ENCODE peak calls at places on chromosomes 16 and 17, in six cellular contexts. Q is lower leg skin, Z is epithelial cell of esophagus, R is dorsolateral prefrontal cortex, T is K562, P is A549. L is an unnamed sample.

GRCh38 chr17:55458287-55458900 is 36.8 kb upstream of the MMD start:
- DNase-seq in P (no peak), T (no peak), Z (no peak), Q (no peak), R (no peak), L (no peak)

GRCh38 chr17:76953066-76953465 is 84.9 kb downstream of the MGAT5B start:
- DNase-seq in Q (no peak), T (no peak), P (no peak), R (no peak), Z (no peak), L (no peak)

GRCh38 chr17:40534431-40535189 is 30.7 kb downstream of the CCR7 start:
- DNase-seq in P (no peak), Z (no peak), R (no peak), Q (no peak), T (no peak), L (no peak)

GRCh38 chr16:89467382-89467781 is 23.0 kb downstream of the ANKRD11 start:
- DNase-seq in P (no peak), T (no peak), Z (no peak), Q (no peak), R (no peak), L (no peak)

GRCh38 chr16:81181013-81181720 is 57.3 kb upstream of the BCO1 start:
- DNase-seq in T (peak), Z (peak), R (no peak), Q (peak), P (peak), L (peak)

GRCh38 chr16:31188450-31189411 is 8.8 kb downstream of the FUS start:
- DNase-seq in R (no peak), P (no peak), Z (no peak), T (no peak), Q (no peak), L (no peak)

GRCh38 chr17:57580055-57580739 is 164.9 kb downstream of the CCDC182 start:
- DNase-seq in T (no peak), Z (no peak), Q (no peak), P (no peak), R (no peak), L (no peak)

GRCh38 chr17:82603981-82604448 is 44.2 kb downstream of the WDR45B start:
- DNase-seq in R (peak), T (peak), P (no peak), Q (peak), Z (no peak), L (no peak)

GRCh38 chr16:66251406-66252160 is 114.9 kb upstream of the CDH5 start:
- DNase-seq in T (no peak), Q (no peak), Z (no peak), P (no peak), R (no peak), L (no peak)

GRCh38 chr17:80949451-80950421 is 41.9 kb upstream of the CHMP6 start:
- DNase-seq in Z (no peak), Q (no peak), P (no peak), T (no peak), R (peak), L (no peak)

GRCh38 chr16:1105888-1106620 is 10.0 kb upstream of the C1QTNF8 start:
- DNase-seq in T (peak), Q (no peak), R (peak), P (peak), Z (peak), L (peak)

GRCh38 chr17:68248199-68248825 is 469 bp downstream of the AMZ2 start:
- DNase-seq in R (no peak), P (peak), T (no peak), Z (peak), Q (no peak), L (peak)

GRCh38 chr17:80941171-80941570 is 50.5 kb upstream of the CHMP6 start:
- DNase-seq in P (no peak), R (no peak), Q (no peak), Z (no peak), T (no peak), L (no peak)

GRCh38 chr16:426115-426905 is 861 bp downstream of the RAB11FIP3 start:
- DNase-seq in Q (no peak), T (no peak), R (no peak), Z (no peak), P (no peak), L (no peak)

GRCh38 chr17:51372345-51373004 is 112.1 kb downstream of the UTP18 start:
- DNase-seq in R (peak), P (peak), T (peak), Q (peak), Z (peak), L (no peak)

GRCh38 chr16:89407925-89408300 is 82.4 kb downstream of the ANKRD11 start:
- DNase-seq in T (no peak), Q (no peak), Z (no peak), P (no peak), R (no peak), L (no peak)

GRCh38 chr17:77693301-77693700 is 265.2 kb upstream of the TNRC6C start:
- DNase-seq in R (no peak), Z (no peak), Q (no peak), P (no peak), T (no peak), L (no peak)

GRCh38 chr16:12503201-12503600 is 300.5 kb downstream of the CPPED1 start:
- DNase-seq in T (no peak), Z (no peak), R (no peak), Q (no peak), P (no peak), L (no peak)

GRCh38 chr17:43820759-43821158 is 12.2 kb downstream of the MPP3 start:
- DNase-seq in Q (no peak), P (no peak), Z (no peak), R (peak), T (no peak), L (no peak)

GRCh38 chr17:13587487-13588338 is 14.0 kb downstream of the HS3ST3A1 start:
- DNase-seq in Z (no peak), R (no peak), T (no peak), P (no peak), Q (no peak), L (no peak)

GRCh38 chr17:59154721-59155438 is at the start of gene SKA2:
- DNase-seq in Z (no peak), P (peak), R (peak), Q (peak), T (peak), L (no peak)

GRCh38 chr17:57463103-57463885 is 207.0 kb downstream of the MSI2 start:
- DNase-seq in P (peak), T (peak), R (no peak), Q (no peak), Z (peak), L (no peak)

GRCh38 chr17:68709995-68710780 is 109.0 kb upstream of the FAM20A start:
- DNase-seq in P (no peak), Q (no peak), R (no peak), Z (no peak), T (no peak), L (peak)

GRCh38 chr16:53769185-53769584 is 65.2 kb downstream of the FTO start:
- DNase-seq in Z (no peak), R (no peak), P (no peak), Q (no peak), T (no peak), L (no peak)

GRCh38 chr16:702341-702740 is 3.3 kb downstream of the FBXL16 start:
- DNase-seq in P (no peak), T (no peak), Z (no peak), R (no peak), Q (no peak), L (no peak)

GRCh38 chr17:57109393-57110151 is 24.5 kb downstream of the AKAP1 start:
- DNase-seq in Z (peak), R (peak), P (no peak), T (no peak), Q (no peak), L (no peak)

GRCh38 chr17:31431098-31431794 is 39.8 kb downstream of the RAB11FIP4 start:
- DNase-seq in R (no peak), P (no peak), T (no peak), Z (no peak), Q (no peak), L (no peak)

GRCh38 chr17:40331743-40332641 is 23.0 kb downstream of the RARA start:
- DNase-seq in Q (no peak), T (no peak), R (peak), Z (no peak), P (no peak), L (peak)

GRCh38 chr17:76544123-76544915 is 4.5 kb downstream of the PRCD start:
- DNase-seq in P (no peak), Z (no peak), T (no peak), R (peak), Q (no peak), L (no peak)

GRCh38 chr16:87016636-87017035 is 300.6 kb downstream of the C16orf95 start:
- DNase-seq in Q (no peak), Z (no peak), R (no peak), P (no peak), T (no peak), L (no peak)

GRCh38 chr17:78318843-78319242 is 41.0 kb downstream of the SOCS3 start:
- DNase-seq in Z (no peak), T (no peak), P (no peak), Q (no peak), R (no peak), L (no peak)

GRCh38 chr17:62627904-62628603 is 584 bp downstream of the MRC2 start:
- DNase-seq in Q (no peak), P (peak), Z (peak), R (no peak), T (peak), L (peak)

GRCh38 chr16:50093607-50094570 is 28.1 kb downstream of the HEATR3 start:
- DNase-seq in P (no peak), Z (no peak), T (no peak), R (peak), Q (peak), L (no peak)

GRCh38 chr16:75011634-75012307 is 12.9 kb downstream of the ZNRF1 start:
- DNase-seq in R (no peak), Z (peak), P (no peak), Q (peak), T (peak), L (peak)

GRCh38 chr17:42598905-42599304 is 10.3 kb downstream of the RETREG3 start:
- DNase-seq in Q (no peak), T (no peak), R (no peak), Z (no peak), P (no peak), L (no peak)

GRCh38 chr16:6267682-6268081 is 1065.0 kb upstream of the RBFOX1 start:
- DNase-seq in Q (no peak), Z (no peak), T (no peak), P (no peak), R (no peak), L (no peak)

GRCh38 chr16:68331879-68332410 is 21.1 kb downstream of the PRMT7 start:
- DNase-seq in Q (no peak), R (no peak), T (no peak), Z (no peak), P (no peak), L (no peak)

GRCh38 chr16:9122969-9123368 is 31.5 kb downstream of the HAPSTR1 start:
- DNase-seq in R (no peak), T (no peak), Z (no peak), Q (no peak), P (no peak), L (no peak)

GRCh38 chr16:9116141-9116540 is 24.7 kb downstream of the HAPSTR1 start:
- DNase-seq in Z (no peak), P (no peak), R (no peak), T (no peak), Q (no peak), L (no peak)

GRCh38 chr16:9122342-9122741 is 30.9 kb downstream of the HAPSTR1 start:
- DNase-seq in R (no peak), P (no peak), T (no peak), Z (no peak), Q (no peak), L (no peak)

GRCh38 chr16:9123401-9123800 is 32.0 kb downstream of the HAPSTR1 start:
- DNase-seq in R (no peak), Z (no peak), Q (no peak), P (no peak), T (no peak), L (no peak)

DNA sequence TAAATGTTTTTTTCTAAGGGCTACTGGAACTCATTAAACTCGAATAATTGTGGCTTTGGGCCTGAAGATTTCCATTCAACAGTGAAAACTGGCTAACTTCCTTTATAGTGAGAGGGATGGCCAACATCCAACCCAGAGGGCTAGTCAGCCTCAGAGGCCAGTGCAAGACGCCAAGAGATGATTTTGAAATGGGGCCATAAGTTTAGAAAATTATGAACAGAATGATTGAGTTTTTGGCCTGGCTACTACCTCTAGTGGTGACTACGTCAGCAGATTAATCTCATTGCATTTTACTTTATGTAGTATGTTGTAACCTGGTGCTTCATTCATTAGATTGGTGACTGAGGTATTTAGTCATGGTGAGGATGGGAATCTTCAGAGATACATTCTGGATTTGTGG is 28.4 kb downstream of the HAPSTR1 start:
- DNase-seq in P (no peak), Z (peak), R (no peak), Q (peak), T (no peak), L (peak)
- TF ChIP-seq CTCF in P (no peak), Z (peak), R (no peak), Q (no peak), T (no peak), L (peak)

GRCh38 chr16:85514295-85514600 is 98.9 kb upstream of the GSE1 start:
- DNase-seq in P (no peak), T (no peak), R (peak), Z (no peak), Q (no peak), L (no peak)
- TF ChIP-seq CTCF in P (no peak), T (no peak), R (no peak), Z (no peak), Q (no peak), L (no peak)

GRCh38 chr17:71959129-71959528 is 161.7 kb upstream of the SOX9 start:
- DNase-seq in T (no peak), P (peak), Q (no peak), R (no peak), Z (peak), L (no peak)
- TF ChIP-seq CTCF in T (no peak), P (peak), Q (no peak), R (no peak), Z (peak), L (peak)

DNA sequence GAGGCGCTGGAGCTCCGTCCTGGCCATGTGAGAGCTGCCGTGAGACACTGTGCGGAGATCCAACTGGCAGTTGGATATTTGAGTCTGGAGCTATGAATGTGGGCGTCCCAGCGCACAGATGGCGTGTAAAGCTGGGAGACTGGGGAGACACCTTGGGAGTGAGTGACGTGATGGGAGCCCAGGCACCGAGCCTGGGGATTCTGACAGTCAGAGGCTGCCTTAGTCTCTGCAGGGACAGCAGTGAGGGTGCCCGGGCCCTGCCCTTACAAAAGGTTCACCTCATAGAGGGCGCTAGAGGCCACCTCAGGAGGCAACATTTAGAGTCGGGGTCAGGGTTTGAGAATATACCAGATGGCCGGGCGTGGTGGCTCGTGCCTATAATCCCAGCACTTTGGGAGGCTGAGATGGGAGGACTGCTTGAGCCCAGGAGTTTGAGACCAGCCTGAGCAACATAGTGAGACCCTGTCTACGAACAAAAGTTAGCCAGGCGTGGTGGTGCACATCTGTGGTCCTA is 194.1 kb upstream of the GSE1 start:
- DNase-seq in P (no peak), Z (no peak), Q (no peak), T (no peak), R (peak), L (no peak)
- TF ChIP-seq CTCF in P (no peak), Z (no peak), Q (no peak), T (peak), R (no peak), L (no peak)

GRCh38 chr17:72515291-72516065 is 394.7 kb downstream of the SOX9 start:
- DNase-seq in P (no peak), R (no peak), Z (no peak), Q (no peak), T (no peak), L (no peak)
- TF ChIP-seq CTCF in P (no peak), R (no peak), Z (no peak), Q (no peak), T (no peak), L (no peak)

DNA sequence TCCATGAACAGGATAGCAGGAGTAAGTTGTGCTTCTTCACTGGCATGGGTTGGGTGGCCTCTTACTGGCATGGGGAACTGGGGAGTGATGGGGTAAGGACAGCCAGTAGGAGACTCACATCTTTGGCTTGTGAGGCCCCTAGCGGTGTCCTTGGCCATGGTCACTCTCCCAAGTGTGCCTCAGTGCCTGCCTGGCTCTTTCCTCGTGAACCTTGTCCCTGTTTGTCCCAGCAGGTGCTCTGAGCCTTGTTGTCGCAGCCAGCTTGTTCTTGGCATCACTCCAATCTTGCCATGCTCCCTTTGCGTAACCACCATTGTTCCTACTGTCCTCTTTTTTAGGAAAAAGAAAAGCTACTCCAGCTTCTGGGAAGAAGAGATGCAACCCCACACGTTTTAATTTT is 53.6 kb upstream of the SDK2 start:
- DNase-seq in Q (no peak), P (no peak), Z (no peak), T (no peak), R (no peak), L (no peak)
- TF ChIP-seq CTCF in Q (no peak), P (no peak), Z (peak), T (no peak), R (no peak), L (no peak)

L was measured in AG09319.